ENCODE peak calls at places on chromosomes 3 and 15, in seven cellular contexts. Q is Daoy; S is HS-5; Y is cardiac fibroblast; X is NCI-H2081; B is stimulated activated CD4-positive, alpha-beta T cell treated with anti-CD3 and anti-CD28 coated beads, Interleukin-15, amount 100 ng/mL, for 1 hour; J is ACHN. L is an unnamed sample.

GRCh38 chr3:183591881-183592521 is 36.5 kb upstream of the KLHL6 start:
- DNase-seq in X (no peak), Y (peak), Q (no peak), B (no peak), S (no peak), J (no peak), L (no peak)

GRCh38 chr15:52493968-52494367 is 34.7 kb downstream of the MYO5A start:
- DNase-seq in Q (no peak), Y (peak), J (no peak), S (no peak), B (no peak), X (no peak), L (no peak)

GRCh38 chr3:169029674-169030285 is 633.7 kb downstream of the MECOM start:
- DNase-seq in J (no peak), X (no peak), B (no peak), S (no peak), Y (no peak), Q (no peak), L (no peak)

GRCh38 chr3:155101398-155101797 is 21.3 kb downstream of the MME start:
- DNase-seq in S (no peak), X (no peak), Y (peak), J (no peak), B (no peak), Q (no peak), L (no peak)

GRCh38 chr3:128340904-128341555 is 125.7 kb downstream of the DNAJB8 start:
- DNase-seq in X (no peak), J (no peak), Y (no peak), Q (no peak), S (no peak), B (no peak), L (no peak)

GRCh38 chr15:90294601-90295269 is 29.3 kb downstream of the NGRN start:
- DNase-seq in X (peak), S (no peak), B (no peak), Q (no peak), J (no peak), Y (no peak), L (no peak)

GRCh38 chr3:61381745-61382392 is 130.6 kb upstream of the FHIT start:
- DNase-seq in Y (peak), S (no peak), J (peak), B (no peak), X (peak), Q (no peak), L (no peak)

GRCh38 chr3:129017531-129017899 is 16.4 kb downstream of the EFCC1 start:
- DNase-seq in Y (no peak), B (no peak), Q (no peak), S (no peak), J (no peak), X (no peak), L (no peak)

GRCh38 chr3:127529346-127530188 is 61.0 kb downstream of the TPRA1 start:
- DNase-seq in Q (no peak), J (no peak), X (no peak), B (no peak), Y (no peak), S (no peak), L (no peak)

GRCh38 chr3:172707967-172708366 is 2.9 kb downstream of the NCEH1 start:
- DNase-seq in S (no peak), Q (no peak), B (no peak), X (no peak), Y (peak), J (no peak), L (no peak)

GRCh38 chr15:31325432-31325975 is 1.1 kb upstream of the KLF13 start:
- DNase-seq in Y (no peak), Q (no peak), B (peak), X (peak), S (no peak), J (peak), L (no peak)

GRCh38 chr15:87155771-87156170 is 1076.1 kb downstream of the AGBL1 start:
- DNase-seq in S (no peak), J (no peak), B (no peak), Q (no peak), Y (peak), X (no peak), L (no peak)

GRCh38 chr3:153829596-153830170 is 291.5 kb upstream of the ARHGEF26 start:
- DNase-seq in Q (no peak), X (no peak), B (no peak), Y (peak), J (no peak), S (peak), L (no peak)

GRCh38 chr3:158918008-158918407 is 116.2 kb downstream of the MFSD1 start:
- DNase-seq in Q (peak), Y (peak), S (peak), J (peak), B (no peak), X (peak), L (peak)

GRCh38 chr3:1232276-1232675 is 139.5 kb downstream of the CNTN6 start:
- DNase-seq in X (no peak), Y (no peak), S (no peak), B (no peak), J (no peak), Q (no peak), L (no peak)

GRCh38 chr3:57538465-57538864 is 5.7 kb downstream of the DNAH12 start:
- DNase-seq in J (no peak), Y (no peak), X (no peak), S (no peak), Q (no peak), B (no peak), L (no peak)

GRCh38 chr15:40593588-40594428 is at the start of gene KNL1:
- DNase-seq in X (peak), S (peak), Q (peak), B (peak), Y (peak), J (peak), L (peak)

GRCh38 chr3:156483002-156483401 is 71.9 kb downstream of the SSR3 start:
- DNase-seq in Q (no peak), X (no peak), J (no peak), Y (no peak), S (no peak), B (no peak), L (no peak)

GRCh38 chr3:46960081-46960701 is 16.4 kb downstream of the CCDC12 start:
- DNase-seq in Y (peak), J (no peak), S (no peak), X (no peak), Q (no peak), B (no peak), L (no peak)

GRCh38 chr15:90902996-90903732 is at the start of gene MAN2A2:
- DNase-seq in Y (peak), B (peak), J (peak), S (no peak), Q (peak), X (peak), L (no peak)

GRCh38 chr3:123422457-123422856 is 26.4 kb downstream of the ADCY5 start:
- DNase-seq in B (no peak), S (no peak), J (no peak), X (no peak), Y (no peak), Q (no peak), L (no peak)

GRCh38 chr3:19901918-19902317 is 32.1 kb downstream of the EFHB start:
- DNase-seq in Y (no peak), S (no peak), Q (no peak), X (no peak), J (no peak), B (no peak), L (no peak)

GRCh38 chr3:188345223-188345622 is 191.3 kb downstream of the LPP start:
- DNase-seq in B (no peak), Q (peak), J (peak), Y (peak), X (no peak), S (no peak), L (no peak)

GRCh38 chr3:8724108-8724752 is 9.4 kb upstream of the CAV3 start:
- DNase-seq in S (no peak), X (no peak), B (no peak), J (no peak), Y (no peak), Q (no peak), L (no peak)

GRCh38 chr15:38076806-38077205 is 142.4 kb downstream of the TMCO5A start:
- DNase-seq in J (no peak), B (no peak), S (no peak), X (no peak), Y (no peak), Q (no peak), L (no peak)

GRCh38 chr15:89150762-89151305 is 62.6 kb downstream of the ABHD2 start:
- DNase-seq in B (no peak), S (no peak), Q (no peak), Y (no peak), J (no peak), X (peak), L (no peak)

GRCh38 chr3:134796313-134797079 is 1.4 kb downstream of the EPHB1 start:
- DNase-seq in B (no peak), Y (peak), S (peak), Q (peak), X (peak), J (peak), L (peak)

GRCh38 chr3:27914199-27914598 is 192.1 kb upstream of the EOMES start:
- DNase-seq in X (no peak), Y (peak), S (no peak), J (no peak), B (no peak), Q (no peak), L (no peak)

GRCh38 chr15:79136434-79137046 is 46.0 kb upstream of the RASGRF1 start:
- DNase-seq in J (no peak), Q (no peak), Y (no peak), S (no peak), B (no peak), X (no peak), L (no peak)

GRCh38 chr3:52076900-52077299 is 20.5 kb upstream of the DUSP7 start:
- DNase-seq in X (no peak), J (no peak), Y (no peak), S (no peak), Q (no peak), B (no peak), L (no peak)

GRCh38 chr3:195064300-195064931 is 206.5 kb downstream of the XXYLT1 start:
- DNase-seq in Y (no peak), J (no peak), S (no peak), B (no peak), X (peak), Q (no peak), L (no peak)

GRCh38 chr15:31393441-31394091 is 66.9 kb downstream of the KLF13 start:
- DNase-seq in Y (no peak), Q (no peak), B (no peak), X (no peak), S (no peak), J (no peak), L (no peak)

GRCh38 chr15:37014566-37014965 is 85.8 kb downstream of the MEIS2 start:
- DNase-seq in B (no peak), X (no peak), Q (no peak), Y (peak), S (no peak), J (no peak), L (no peak)

GRCh38 chr3:27715863-27716262 is 6.3 kb downstream of the EOMES start:
- DNase-seq in X (no peak), J (no peak), Y (no peak), Q (no peak), S (no peak), B (no peak), L (no peak)

GRCh38 chr3:176714034-176714433 is 483.2 kb downstream of the TBL1XR1 start:
- DNase-seq in B (no peak), X (no peak), S (no peak), J (no peak), Y (no peak), Q (no peak), L (no peak)